ENCODE peak calls at places on chromosome 19, in seven cellular contexts. X is heart left ventricle, H is activated gamma-delta T cell treated with Interleukin-2 at 50 U/mL for 16 hours, D is SJSA1, A is T follicular helper cell, S is amniotic stem cell, B is H1. Y is an unnamed sample.

GRCh38 chr19:7670150-7670784 is 1.4 kb downstream of the RETN start:
- DNase-seq in X (no peak), H (no peak), D (no peak), A (no peak), S (no peak), B (peak), Y (no peak)

GRCh38 chr19:9793051-9793591 is 24.6 kb upstream of the ZNF846 start:
- DNase-seq in X (peak), H (peak), D (peak), A (peak), S (peak), B (no peak), Y (peak)

GRCh38 chr19:3782903-3783302 is 3.3 kb downstream of the MATK start:
- DNase-seq in X (no peak), H (no peak), D (no peak), A (no peak), S (no peak), B (no peak), Y (no peak)

GRCh38 chr19:756232-756631 is 5.3 kb downstream of the MISP start:
- DNase-seq in X (no peak), H (no peak), D (no peak), A (no peak), S (no peak), B (no peak), Y (no peak)

GRCh38 chr19:16922592-16922934 is 33.8 kb downstream of the F2RL3 start:
- DNase-seq in X (no peak), H (no peak), D (no peak), A (no peak), S (no peak), B (no peak), Y (no peak)

GRCh38 chr19:47520343-47520806 is 5.5 kb upstream of the NAPA start:
- DNase-seq in X (no peak), H (no peak), D (no peak), A (no peak), S (no peak), B (no peak), Y (no peak)

GRCh38 chr19:55647732-55648656 is at the start of gene CCDC106:
- DNase-seq in X (peak), H (peak), D (peak), A (no peak), S (no peak), B (peak), Y (peak)

GRCh38 chr19:1862424-1863307 is 713 bp downstream of the KLF16 start:
- DNase-seq in X (peak), H (peak), D (peak), A (peak), S (no peak), B (peak), Y (no peak)

GRCh38 chr19:1523412-1524205 is at the start of gene PLK5:
- DNase-seq in X (no peak), H (no peak), D (no peak), A (no peak), S (no peak), B (no peak), Y (no peak)

GRCh38 chr19:28468701-28469459 is 744.1 kb downstream of the UQCRFS1 start:
- DNase-seq in X (no peak), H (peak), D (peak), A (no peak), S (no peak), B (no peak), Y (no peak)

GRCh38 chr19:16134510-16134909 is 9.0 kb upstream of the HSH2D start:
- DNase-seq in X (no peak), H (no peak), D (no peak), A (no peak), S (no peak), B (no peak), Y (no peak)

GRCh38 chr19:48458016-48458415 is 2.6 kb downstream of the KCNJ14 start:
- DNase-seq in X (no peak), H (no peak), D (no peak), A (no peak), S (no peak), B (no peak), Y (no peak)

GRCh38 chr19:54179921-54180452 is 7.0 kb upstream of the TMC4 start:
- DNase-seq in X (no peak), H (no peak), D (no peak), A (no peak), S (no peak), B (peak), Y (no peak)

GRCh38 chr19:38676023-38676877 is 28.8 kb downstream of the ACTN4 start:
- DNase-seq in X (peak), H (no peak), D (peak), A (no peak), S (no peak), B (no peak), Y (no peak)

GRCh38 chr19:55096061-55096701 is 20.5 kb downstream of the EPS8L1 start:
- DNase-seq in X (no peak), H (no peak), D (no peak), A (no peak), S (no peak), B (peak), Y (no peak)

GRCh38 chr19:37389234-37389633 is 18.3 kb downstream of the ZNF527 start:
- DNase-seq in X (no peak), H (no peak), D (no peak), A (no peak), S (no peak), B (no peak), Y (no peak)

GRCh38 chr19:7789447-7789846 is 26.4 kb downstream of the CLEC4M start:
- DNase-seq in X (no peak), H (no peak), D (no peak), A (peak), S (no peak), B (peak), Y (peak)

GRCh38 chr19:27780367-27781065 is 1432.4 kb downstream of the UQCRFS1 start:
- DNase-seq in X (no peak), H (no peak), D (peak), A (no peak), S (no peak), B (no peak), Y (no peak)

GRCh38 chr19:3392480-3392879 is 26.1 kb downstream of the NFIC start:
- DNase-seq in X (no peak), H (no peak), D (no peak), A (no peak), S (no peak), B (no peak), Y (no peak)

GRCh38 chr19:34504809-34505291 is 23.3 kb downstream of the WTIP start:
- DNase-seq in X (no peak), H (no peak), D (no peak), A (no peak), S (no peak), B (no peak), Y (no peak)

GRCh38 chr19:47601180-47601904 is 7.6 kb upstream of the BICRA start:
- DNase-seq in X (no peak), H (no peak), D (no peak), A (no peak), S (no peak), B (no peak), Y (no peak)

GRCh38 chr19:34189917-34190425 is 17.7 kb downstream of the LSM14A start:
- DNase-seq in X (no peak), H (no peak), D (no peak), A (no peak), S (no peak), B (no peak), Y (no peak)

GRCh38 chr19:38667552-38668205 is 20.2 kb downstream of the ACTN4 start:
- DNase-seq in X (no peak), H (no peak), D (peak), A (no peak), S (no peak), B (no peak), Y (no peak)

GRCh38 chr19:58009666-58010301 is 7.2 kb upstream of the ZNF606 start:
- DNase-seq in X (peak), H (peak), D (no peak), A (peak), S (no peak), B (no peak), Y (no peak)